ENCODE peak calls at places on chromosomes 13 and 19, in four cellular contexts. One of them, this sample, is unnamed.

GRCh38 chr13:46071590-46072249 is 19.2 kb upstream of the ZC3H13 start:
- DNase-seq in pulmonary artery endothelial cell: no peak
- DNase-seq in HuH-7: no peak
- DNase-seq in NCI-H2107: no peak
- DNase-seq in this sample: no peak

GRCh38 chr13:37747071-37747612 is 122.4 kb downstream of the TRPC4 start:
- DNase-seq in NCI-H2107: no peak
- DNase-seq in pulmonary artery endothelial cell: peak; percentile 20
- DNase-seq in HuH-7: no peak
- DNase-seq in this sample: no peak

GRCh38 chr13:109148243-109148642 is 518.8 kb downstream of the MYO16 start:
- DNase-seq in HuH-7: no peak
- DNase-seq in pulmonary artery endothelial cell: no peak
- DNase-seq in NCI-H2107: no peak
- DNase-seq in this sample: no peak

GRCh38 chr13:114095486-114095885 is 36.9 kb downstream of the RASA3 start:
- DNase-seq in NCI-H2107: no peak
- DNase-seq in HuH-7: no peak
- DNase-seq in pulmonary artery endothelial cell: no peak
- DNase-seq in this sample: no peak

GRCh38 chr19:19257836-19258588 is 15.1 kb downstream of the TM6SF2 start:
- DNase-seq in HuH-7: no peak
- DNase-seq in NCI-H2107: no peak
- DNase-seq in pulmonary artery endothelial cell: no peak
- DNase-seq in this sample: no peak

GRCh38 chr13:97976551-97977375 is 23.3 kb downstream of the IPO5 start:
- DNase-seq in NCI-H2107: no peak
- DNase-seq in HuH-7: peak; percentile 10
- DNase-seq in pulmonary artery endothelial cell: no peak
- DNase-seq in this sample: no peak

GRCh38 chr13:46396341-46396740 is 9.3 kb upstream of the RUBCNL start:
- DNase-seq in HuH-7: no peak
- DNase-seq in NCI-H2107: no peak
- DNase-seq in pulmonary artery endothelial cell: no peak
- DNase-seq in this sample: no peak

GRCh38 chr19:13906525-13906904 is 514 bp downstream of the CC2D1A start:
- DNase-seq in pulmonary artery endothelial cell: no peak
- DNase-seq in NCI-H2107: no peak
- DNase-seq in HuH-7: no peak
- DNase-seq in this sample: no peak

GRCh38 chr19:2215281-2215751 is 20.8 kb downstream of the PLEKHJ1 start:
- DNase-seq in HuH-7: no peak
- DNase-seq in NCI-H2107: no peak
- DNase-seq in pulmonary artery endothelial cell: no peak
- DNase-seq in this sample: peak; percentile 56

GRCh38 chr13:38954291-38954690 is 36.3 kb downstream of the STOML3 start:
- DNase-seq in NCI-H2107: no peak
- DNase-seq in pulmonary artery endothelial cell: no peak
- DNase-seq in HuH-7: no peak
- DNase-seq in this sample: no peak

GRCh38 chr13:83182845-83183244 is 699.4 kb downstream of the SLITRK1 start:
- DNase-seq in pulmonary artery endothelial cell: no peak
- DNase-seq in NCI-H2107: no peak
- DNase-seq in HuH-7: no peak
- DNase-seq in this sample: no peak

GRCh38 chr19:2475018-2475701 is 767 bp upstream of the GADD45B start:
- DNase-seq in NCI-H2107: no peak
- DNase-seq in HuH-7: peak; percentile 52
- DNase-seq in pulmonary artery endothelial cell: no peak
- DNase-seq in this sample: no peak

GRCh38 chr13:105665284-105665683 is 870.2 kb downstream of the EFNB2 start:
- DNase-seq in NCI-H2107: no peak
- DNase-seq in pulmonary artery endothelial cell: no peak
- DNase-seq in HuH-7: no peak
- DNase-seq in this sample: no peak

GRCh38 chr19:50214699-50215543 is 11.5 kb downstream of the MYH14 start:
- DNase-seq in NCI-H2107: no peak
- DNase-seq in HuH-7: no peak
- DNase-seq in pulmonary artery endothelial cell: no peak
- DNase-seq in this sample: peak; percentile 81

GRCh38 chr13:49315756-49316481 is 68.2 kb downstream of the CDADC1 start:
- DNase-seq in pulmonary artery endothelial cell: no peak
- DNase-seq in HuH-7: no peak
- DNase-seq in NCI-H2107: no peak
- DNase-seq in this sample: no peak

GRCh38 chr13:28246891-28247290 is 108.5 kb downstream of the PAN3 start:
- DNase-seq in pulmonary artery endothelial cell: no peak
- DNase-seq in HuH-7: no peak
- DNase-seq in NCI-H2107: no peak
- DNase-seq in this sample: no peak

GRCh38 chr13:106513608-106514007 is 21.9 kb downstream of the EFNB2 start:
- DNase-seq in HuH-7: no peak
- DNase-seq in NCI-H2107: no peak
- DNase-seq in pulmonary artery endothelial cell: no peak
- DNase-seq in this sample: no peak

GRCh38 chr13:27919934-27920676 is at the start of gene PDX1:
- DNase-seq in HuH-7: no peak
- DNase-seq in NCI-H2107: no peak
- DNase-seq in pulmonary artery endothelial cell: no peak
- DNase-seq in this sample: no peak

GRCh38 chr13:46951516-46951915 is 54.7 kb upstream of the HTR2A start:
- DNase-seq in HuH-7: no peak
- DNase-seq in pulmonary artery endothelial cell: no peak
- DNase-seq in NCI-H2107: no peak
- DNase-seq in this sample: no peak

GRCh38 chr13:42981853-42982252 is 10.2 kb downstream of the EPSTI1 start:
- DNase-seq in HuH-7: no peak
- DNase-seq in NCI-H2107: no peak
- DNase-seq in pulmonary artery endothelial cell: no peak
- DNase-seq in this sample: no peak

GRCh38 chr19:33450689-33451088 is 70.9 kb downstream of the PEPD start:
- DNase-seq in pulmonary artery endothelial cell: no peak
- DNase-seq in NCI-H2107: no peak
- DNase-seq in HuH-7: no peak
- DNase-seq in this sample: no peak

GRCh38 chr19:32351807-32352630 is 6.6 kb downstream of the ZNF507 start:
- DNase-seq in HuH-7: no peak
- DNase-seq in pulmonary artery endothelial cell: no peak
- DNase-seq in NCI-H2107: no peak
- DNase-seq in this sample: no peak

GRCh38 chr19:11538232-11539036 is at the start of gene CNN1:
- DNase-seq in pulmonary artery endothelial cell: no peak
- DNase-seq in HuH-7: no peak
- DNase-seq in NCI-H2107: no peak
- DNase-seq in this sample: no peak

GRCh38 chr19:36604656-36605100 is 435 bp upstream of the ZNF382 start:
- DNase-seq in HuH-7: no peak
- DNase-seq in pulmonary artery endothelial cell: no peak
- DNase-seq in NCI-H2107: peak; percentile 9
- DNase-seq in this sample: no peak

GRCh38 chr19:17834350-17835181 is 13.2 kb downstream of the JAK3 start:
- DNase-seq in pulmonary artery endothelial cell: no peak
- DNase-seq in HuH-7: no peak
- DNase-seq in NCI-H2107: no peak
- DNase-seq in this sample: no peak

GRCh38 chr19:2160384-2160783 is 3.3 kb upstream of the DOT1L start:
- DNase-seq in HuH-7: no peak
- DNase-seq in pulmonary artery endothelial cell: no peak
- DNase-seq in NCI-H2107: no peak
- DNase-seq in this sample: no peak

GRCh38 chr13:48505597-48506091 is 27.2 kb downstream of the RCBTB2 start:
- DNase-seq in HuH-7: no peak
- DNase-seq in pulmonary artery endothelial cell: no peak
- DNase-seq in NCI-H2107: no peak
- DNase-seq in this sample: no peak

GRCh38 chr13:38824342-38824741 is 137.5 kb downstream of the FREM2 start:
- DNase-seq in NCI-H2107: no peak
- DNase-seq in HuH-7: no peak
- DNase-seq in pulmonary artery endothelial cell: no peak
- DNase-seq in this sample: no peak

GRCh38 chr19:34172661-34173144 is 399 bp downstream of the LSM14A start:
- DNase-seq in NCI-H2107: no peak
- DNase-seq in pulmonary artery endothelial cell: no peak
- DNase-seq in HuH-7: peak; percentile 34
- DNase-seq in this sample: peak; percentile 8

GRCh38 chr13:64551755-64552154 is 2678.4 kb downstream of the PCDH9 start:
- DNase-seq in NCI-H2107: no peak
- DNase-seq in pulmonary artery endothelial cell: no peak
- DNase-seq in HuH-7: no peak
- DNase-seq in this sample: no peak

GRCh38 chr13:43305416-43305815 is 282.0 kb downstream of the DNAJC15 start:
- DNase-seq in HuH-7: no peak
- DNase-seq in pulmonary artery endothelial cell: peak; percentile 56
- DNase-seq in NCI-H2107: no peak
- DNase-seq in this sample: no peak

GRCh38 chr19:38617764-38618589 is at the start of gene MAP4K1:
- DNase-seq in pulmonary artery endothelial cell: no peak
- DNase-seq in HuH-7: no peak
- DNase-seq in NCI-H2107: no peak
- DNase-seq in this sample: peak; percentile 49

GRCh38 chr19:435707-436412 is 25.0 kb downstream of the SHC2 start:
- DNase-seq in HuH-7: no peak
- DNase-seq in pulmonary artery endothelial cell: no peak
- DNase-seq in NCI-H2107: peak; percentile 23
- DNase-seq in this sample: no peak

GRCh38 chr19:19514215-19514633 is 1.1 kb downstream of the TSSK6 start:
- DNase-seq in NCI-H2107: no peak
- DNase-seq in HuH-7: no peak
- DNase-seq in pulmonary artery endothelial cell: no peak
- DNase-seq in this sample: no peak

GRCh38 chr13:51093574-51093973 is 17.5 kb downstream of the C13orf42 start:
- DNase-seq in NCI-H2107: no peak
- DNase-seq in pulmonary artery endothelial cell: no peak
- DNase-seq in HuH-7: no peak
- DNase-seq in this sample: no peak

GRCh38 chr19:1069009-1069779 is 2.2 kb downstream of the ARHGAP45 start:
- DNase-seq in pulmonary artery endothelial cell: no peak
- DNase-seq in NCI-H2107: no peak
- DNase-seq in HuH-7: no peak
- DNase-seq in this sample: no peak

GRCh38 chr13:43072394-43072793 is 49.0 kb downstream of the DNAJC15 start:
- DNase-seq in pulmonary artery endothelial cell: no peak
- DNase-seq in HuH-7: no peak
- DNase-seq in NCI-H2107: no peak
- DNase-seq in this sample: no peak

GRCh38 chr19:670609-671075 is 5.5 kb upstream of the FSTL3 start:
- DNase-seq in NCI-H2107: no peak
- DNase-seq in pulmonary artery endothelial cell: no peak
- DNase-seq in HuH-7: no peak
- DNase-seq in this sample: no peak

This sample was measured in NCI-H510A.